ENCODE peak calls at places on chromosomes 16 and 17, in six cellular contexts. H is CD14-positive monocyte, A is cardiac muscle cell, K is osteoblast, T is epithelial cell of esophagus, X is gastrocnemius medialis. I is an unnamed sample.

GRCh38 chr16:68416057-68417046 is 32.0 kb downstream of the SMPD3 start:
- DNase-seq in H (no peak), A (no peak), K (no peak), T (peak), X (no peak), I (no peak)

GRCh38 chr17:15281909-15282308 is 16.8 kb upstream of the PMP22 start:
- DNase-seq in H (no peak), A (no peak), K (no peak), T (no peak), X (no peak), I (no peak)

GRCh38 chr16:81445143-81445922 is 725 bp downstream of the CMIP start:
- DNase-seq in H (no peak), A (peak), K (peak), T (peak), X (no peak), I (peak)

GRCh38 chr16:58057784-58058183 is 32.2 kb downstream of the MMP15 start:
- DNase-seq in H (no peak), A (no peak), K (peak), T (no peak), X (no peak), I (no peak)

GRCh38 chr16:88584676-88585075 is 14.5 kb downstream of the ZC3H18 start:
- DNase-seq in H (no peak), A (no peak), K (no peak), T (no peak), X (no peak), I (no peak)

GRCh38 chr16:68503334-68503733 is 35.8 kb upstream of the ZFP90 start:
- DNase-seq in H (no peak), A (no peak), K (peak), T (peak), X (no peak), I (no peak)

GRCh38 chr16:67872631-67873434 is at the start of gene EDC4:
- DNase-seq in H (peak), A (peak), K (peak), T (peak), X (peak), I (peak)

GRCh38 chr17:46148247-46148646 is 45.0 kb downstream of the KANSL1 start:
- DNase-seq in H (no peak), A (no peak), K (no peak), T (no peak), X (no peak), I (no peak)

GRCh38 chr16:80570106-80570478 is 29.3 kb downstream of the DYNLRB2 start:
- DNase-seq in H (no peak), A (no peak), K (no peak), T (no peak), X (no peak), I (no peak)

GRCh38 chr17:9074106-9074505 is 52.8 kb downstream of the NTN1 start:
- DNase-seq in H (no peak), A (no peak), K (no peak), T (no peak), X (no peak), I (no peak)

GRCh38 chr16:15952265-15952711 is 2.9 kb downstream of the ABCC1 start:
- DNase-seq in H (no peak), A (peak), K (no peak), T (no peak), X (no peak), I (no peak)

GRCh38 chr17:38943607-38944006 is 18.2 kb downstream of the LASP1NB start:
- DNase-seq in H (no peak), A (no peak), K (no peak), T (peak), X (no peak), I (no peak)

GRCh38 chr17:5281814-5282638 is at the start of gene RABEP1:
- DNase-seq in H (peak), A (peak), K (peak), T (peak), X (peak), I (peak)

GRCh38 chr17:40448213-40448638 is 5.0 kb downstream of the IGFBP4 start:
- DNase-seq in H (no peak), A (no peak), K (no peak), T (no peak), X (no peak), I (peak)

GRCh38 chr16:22206847-22207714 is 1.0 kb downstream of the EEF2K start:
- DNase-seq in H (peak), A (peak), K (peak), T (peak), X (peak), I (no peak)

GRCh38 chr16:48250520-48251278 is 3.4 kb upstream of the ABCC11 start:
- DNase-seq in H (no peak), A (no peak), K (no peak), T (peak), X (no peak), I (no peak)

GRCh38 chr17:29622337-29623282 is at the start of gene CORO6:
- DNase-seq in H (no peak), A (peak), K (peak), T (peak), X (peak), I (no peak)

GRCh38 chr17:44546711-44547606 is 10.3 kb upstream of the FZD2 start:
- DNase-seq in H (no peak), A (no peak), K (peak), T (peak), X (no peak), I (no peak)

GRCh38 chr16:12119562-12119961 is 143.0 kb downstream of the SNX29 start:
- DNase-seq in H (no peak), A (no peak), K (no peak), T (peak), X (no peak), I (no peak)

GRCh38 chr16:63982156-63982555 is 1139.7 kb downstream of the CDH11 start:
- DNase-seq in H (no peak), A (no peak), K (no peak), T (no peak), X (no peak), I (no peak)

GRCh38 chr17:52885882-52886281 is 727.4 kb upstream of the CA10 start:
- DNase-seq in H (no peak), A (no peak), K (no peak), T (no peak), X (no peak), I (no peak)

GRCh38 chr16:31334934-31335333 is 20.0 kb upstream of the ITGAX start:
- DNase-seq in H (no peak), A (no peak), K (no peak), T (no peak), X (no peak), I (no peak)

GRCh38 chr16:31331807-31332301 is 23.1 kb upstream of the ITGAX start:
- DNase-seq in H (no peak), A (no peak), K (no peak), T (no peak), X (no peak), I (no peak)

GRCh38 chr16:31332544-31332943 is 22.4 kb upstream of the ITGAX start:
- DNase-seq in H (no peak), A (no peak), K (no peak), T (no peak), X (no peak), I (no peak)

GRCh38 chr16:31335431-31335830 is 19.5 kb upstream of the ITGAX start:
- DNase-seq in H (no peak), A (no peak), K (no peak), T (no peak), X (no peak), I (no peak)

GRCh38 chr16:31333686-31334649 is 21.0 kb upstream of the ITGAX start:
- DNase-seq in H (peak), A (peak), K (peak), T (peak), X (no peak), I (peak)
- TF ChIP-seq CTCF in H (peak), A (peak), K (peak), T (peak), X (no peak), I (peak)

GRCh38 chr17:33989357-33990148 is 265.5 kb upstream of the CCL2 start:
- DNase-seq in H (no peak), A (no peak), K (no peak), T (no peak), X (no peak), I (no peak)
- TF ChIP-seq CTCF in H (no peak), A (no peak), K (no peak), T (no peak), X (no peak), I (no peak)

DNA sequence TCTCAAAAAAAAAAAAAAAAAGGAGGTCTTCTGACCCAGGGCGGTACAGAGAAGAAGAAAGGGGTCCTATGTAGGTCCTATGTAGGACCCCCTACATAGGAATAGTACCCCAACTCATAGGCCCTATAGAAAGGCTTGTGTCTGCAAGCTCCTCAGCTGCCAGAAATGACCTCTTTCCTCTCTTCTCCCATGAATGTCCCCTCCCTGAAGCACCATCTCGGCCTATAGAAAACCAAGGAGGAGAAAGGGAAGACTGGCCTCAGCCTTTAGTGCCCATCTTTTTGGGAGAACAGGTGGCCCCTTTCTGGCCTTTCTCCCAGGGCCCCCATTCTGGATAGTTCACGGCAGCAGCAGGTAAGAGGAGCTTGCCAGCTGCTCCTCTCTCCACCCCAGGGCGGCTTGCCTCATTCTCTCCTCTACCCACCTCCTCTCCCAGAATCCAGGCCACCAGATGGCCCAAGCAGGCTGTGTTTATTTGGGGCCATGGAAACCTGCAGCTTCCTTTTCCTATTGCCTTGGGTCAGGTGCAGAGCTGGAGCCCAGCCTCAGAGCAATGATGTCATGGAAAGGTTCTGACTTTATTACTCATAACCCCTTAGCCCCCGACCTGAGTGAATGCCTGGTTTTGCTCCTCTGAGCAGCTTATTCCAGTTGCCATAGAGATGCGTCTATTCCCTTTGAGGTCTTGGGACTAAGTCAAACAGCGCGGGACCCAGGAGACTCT is 1.6 kb upstream of the MRPL58 start:
- DNase-seq in H (no peak), A (no peak), K (no peak), T (peak), X (no peak), I (peak)
- TF ChIP-seq CTCF in H (no peak), A (no peak), K (no peak), T (no peak), X (no peak), I (no peak)

GRCh38 chr16:56312028-56312300 is 113.4 kb downstream of the AMFR start:
- DNase-seq in H (no peak), A (no peak), K (no peak), T (no peak), X (no peak), I (no peak)
- TF ChIP-seq CTCF in H (no peak), A (no peak), K (no peak), T (no peak), X (no peak), I (no peak)

I was measured in HL-60.